ENCODE peak calls at places on chromosomes 5 and 9, in nine cellular contexts. O is fibroblast of lung, N is PC-3, B is right atrium auricular region, X is endodermal cell, P is HCT116, A is left ventricle myocardium inferior, I is body of pancreas, R is cardiac muscle cell. Z is an unnamed sample.

GRCh38 chr9:132694144-132694543 is 23.9 kb downstream of the GTF3C4 start:
- DNase-seq in X (peak; percentile 64), N (peak; percentile 17), A (no peak), O (no peak), B (no peak), I (no peak), P (no peak), R (peak; percentile 20), Z (peak; percentile 36)

GRCh38 chr5:33148076-33148501 is 292.7 kb upstream of the TARS1 start:
- DNase-seq in B (no peak), A (peak; percentile 19), X (no peak), O (peak; percentile 66), P (no peak), N (peak; percentile 93), I (no peak), R (peak; percentile 91), Z (no peak)

GRCh38 chr5:10424124-10424731 is 17.5 kb upstream of the ROPN1L start:
- DNase-seq in N (peak; percentile 65), O (peak; percentile 62), B (no peak), R (peak; percentile 54), I (no peak), P (peak; percentile 8), A (no peak), X (peak; percentile 75), Z (peak; percentile 55)

GRCh38 chr9:21817176-21817575 is 14.7 kb downstream of the MTAP start:
- DNase-seq in R (peak; percentile 93), A (no peak), O (peak; percentile 76), B (no peak), I (no peak), N (no peak), P (no peak), X (no peak), Z (no peak)

GRCh38 chr9:10855847-10856246 is 243.0 kb upstream of the PTPRD start:
- DNase-seq in B (no peak), N (peak; percentile 14), R (peak; percentile 27), X (no peak), P (no peak), A (no peak), I (no peak), O (peak; percentile 3), Z (no peak)

GRCh38 chr9:115035872-115036612 is 81.9 kb downstream of the TNC start:
- DNase-seq in I (no peak), B (no peak), X (no peak), N (no peak), A (no peak), R (peak; percentile 71), O (peak; percentile 89), P (peak; percentile 32), Z (no peak)

GRCh38 chr9:116480700-116481099 is 206.4 kb upstream of the TRIM32 start:
- DNase-seq in P (no peak), N (no peak), X (no peak), B (no peak), A (no peak), R (no peak), I (no peak), O (no peak), Z (peak; percentile 41)

GRCh38 chr9:133826289-133827085 is 88.3 kb upstream of the SARDH start:
- DNase-seq in I (no peak), A (no peak), N (no peak), X (no peak), O (no peak), P (no peak), R (no peak), B (no peak), Z (no peak)

GRCh38 chr9:123925820-123926219 is 4.1 kb downstream of the DENND1A start:
- DNase-seq in P (no peak), A (no peak), I (no peak), N (peak; percentile 58), X (no peak), O (no peak), R (no peak), B (no peak), Z (no peak)

GRCh38 chr9:89999534-90000370 is 394.9 kb downstream of the GADD45G start:
- DNase-seq in B (peak; percentile 69), X (peak; percentile 51), O (peak; percentile 75), I (peak; percentile 89), N (peak; percentile 35), R (peak; percentile 44), P (no peak), A (peak; percentile 79), Z (peak; percentile 52)

DNA sequence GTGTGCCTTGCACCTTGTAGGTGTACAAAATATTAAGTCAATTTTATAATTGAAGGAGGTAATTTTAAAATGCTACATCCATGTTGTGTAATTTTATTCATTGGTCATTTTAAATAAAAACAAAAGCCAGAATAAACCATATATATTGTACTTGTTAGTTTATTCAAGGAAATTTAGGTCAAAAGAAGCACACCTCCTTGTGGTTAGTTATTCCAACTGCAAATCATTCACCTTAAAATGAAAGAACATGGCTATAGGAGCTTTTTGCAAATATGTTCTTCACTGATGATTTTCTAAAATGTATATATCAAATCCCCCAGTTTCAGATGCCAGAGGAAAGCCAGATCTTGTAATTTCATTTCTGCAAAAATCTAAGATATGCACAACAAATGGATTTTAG is 5.4 kb upstream of the MOCS2 start:
- DNase-seq in R (peak; percentile 39), I (no peak), N (peak; percentile 45), X (no peak), P (no peak), O (peak; percentile 40), B (no peak), A (no peak), Z (no peak)
- TF ChIP-seq CTCF in R (peak; percentile 43), I (no peak), N (peak; percentile 55), X (peak; percentile 73), P (peak; percentile 34), O (peak; percentile 45), B (peak; percentile 20), A (no peak), Z (peak; percentile 7)

GRCh38 chr5:172658869-172659513 is 17.9 kb downstream of the NEURL1B start:
- DNase-seq in P (no peak), O (no peak), R (no peak), A (peak; percentile 69), B (no peak), I (peak; percentile 86), X (no peak), N (no peak), Z (peak; percentile 48)
- H3K27ac ChIP-seq in P (no peak overlapping the region), O (peak overlapping the region; percentile 93), R (peak overlapping the region; percentile 95), A (peak overlapping the region; percentile 97), B (peak overlapping the region; percentile 91), I (peak overlapping the region; percentile 75), X (peak overlapping the region; percentile 97), N (no peak overlapping the region), Z (peak overlapping the region; percentile 76)

GRCh38 chr9:757246-757881 is 84.1 kb upstream of the DMRT1 start:
- DNase-seq in P (peak; percentile 24), A (no peak), O (peak; percentile 75), R (peak; percentile 73), B (peak; percentile 58), N (peak; percentile 57), I (no peak), X (peak; percentile 86), Z (peak; percentile 69)
- TF ChIP-seq CTCF in P (peak; percentile 54), A (peak; percentile 71), O (peak; percentile 74), R (peak; percentile 63), B (peak; percentile 70), N (peak; percentile 57), I (no peak), X (peak; percentile 86), Z (peak; percentile 61)

GRCh38 chr9:121322737-121323448 is 47.2 kb downstream of the STOM start:
- DNase-seq in B (peak; percentile 57), P (no peak), A (no peak), X (no peak), O (no peak), I (no peak), N (no peak), R (no peak), Z (no peak)

GRCh38 chr9:121324755-121325154 is 45.3 kb downstream of the STOM start:
- DNase-seq in X (no peak), I (no peak), A (no peak), N (no peak), B (peak; percentile 58), R (no peak), P (no peak), O (no peak), Z (no peak)

GRCh38 chr9:121325387-121325786 is 44.7 kb downstream of the STOM start:
- DNase-seq in X (no peak), P (no peak), I (no peak), B (peak; percentile 65), R (no peak), O (no peak), A (no peak), N (no peak), Z (no peak)

GRCh38 chr9:121323449-121324151 is 46.5 kb downstream of the STOM start:
- DNase-seq in X (no peak), I (no peak), N (no peak), P (no peak), A (no peak), R (no peak), O (no peak), B (peak; percentile 55), Z (no peak)

GRCh38 chr9:121324316-121324715 is 45.7 kb downstream of the STOM start:
- DNase-seq in B (peak; percentile 57), P (no peak), N (no peak), A (no peak), O (no peak), X (no peak), R (no peak), I (no peak), Z (no peak)
- H3K27ac ChIP-seq in B (peak overlapping the region; percentile 94), P (no peak overlapping the region), N (no peak overlapping the region), A (peak overlapping the region; percentile 95), O (no peak overlapping the region), X (no peak overlapping the region), R (no peak overlapping the region), I (no peak overlapping the region), Z (no peak overlapping the region)

GRCh38 chr5:6522983-6523382 is 74.3 kb downstream of the UBE2QL1 start:
- DNase-seq in P (no peak), B (no peak), O (no peak), A (no peak), I (no peak), X (no peak), N (no peak), R (no peak), Z (no peak)

GRCh38 chr5:6525422-6525821 is 76.8 kb downstream of the UBE2QL1 start:
- DNase-seq in B (no peak), N (no peak), I (no peak), R (no peak), A (no peak), O (no peak), X (no peak), P (no peak), Z (no peak)

GRCh38 chr5:6522337-6522736 is 73.7 kb downstream of the UBE2QL1 start:
- DNase-seq in B (no peak), A (no peak), R (no peak), X (no peak), O (no peak), P (no peak), N (no peak), I (no peak), Z (no peak)

GRCh38 chr5:6527749-6528455 is 79.2 kb downstream of the UBE2QL1 start:
- DNase-seq in N (no peak), P (no peak), A (no peak), R (no peak), X (peak; percentile 29), O (no peak), I (no peak), B (no peak), Z (no peak)

GRCh38 chr5:6525910-6526309 is 77.3 kb downstream of the UBE2QL1 start:
- DNase-seq in O (no peak), P (peak; percentile 13), B (no peak), N (peak; percentile 92), R (peak; percentile 11), I (peak; percentile 52), A (no peak), X (peak; percentile 81), Z (peak; percentile 84)
- TF ChIP-seq CTCF in O (no peak), P (peak; percentile 63), B (peak; percentile 54), N (peak; percentile 96), R (peak; percentile 9), I (peak; percentile 15), A (peak; percentile 58), X (peak; percentile 75), Z (peak; percentile 86)

Z was measured in WERI-Rb-1.